ENCODE peak calls at places on chromosome 10, in five cellular contexts. C, J, K, B and X are unnamed samples.

GRCh38 chr10:3126249-3126648 is 46.3 kb downstream of the PITRM1 start:
- DNase-seq in C (no peak), J (no peak), K (no peak), B (no peak), X (no peak)

GRCh38 chr10:49322371-49323170 is 23.6 kb downstream of the C10orf71 start:
- DNase-seq in C (no peak), J (no peak), K (no peak), B (no peak), X (no peak)

GRCh38 chr10:122142652-122143237 is 128.4 kb upstream of the BTBD16 start:
- DNase-seq in C (no peak), J (no peak), K (no peak), B (no peak), X (no peak)

GRCh38 chr10:114261116-114261515 is 22.1 kb downstream of the VWA2 start:
- DNase-seq in C (peak), J (no peak), K (peak), B (no peak), X (no peak)

GRCh38 chr10:72315054-72315453 is 39.7 kb downstream of the DNAJB12 start:
- DNase-seq in C (no peak), J (no peak), K (no peak), B (no peak), X (no peak)

GRCh38 chr10:132850896-132851295 is 64.9 kb upstream of the NKX6-2 start:
- DNase-seq in C (no peak), J (no peak), K (no peak), B (peak), X (no peak)

GRCh38 chr10:95525033-95525418 is 36.1 kb downstream of the SORBS1 start:
- DNase-seq in C (no peak), J (no peak), K (no peak), B (no peak), X (no peak)

GRCh38 chr10:115209133-115209532 is 116.0 kb downstream of the ATRNL1 start:
- DNase-seq in C (no peak), J (no peak), K (peak), B (no peak), X (no peak)

GRCh38 chr10:89414879-89415821 is 782 bp downstream of the IFIT5 start:
- DNase-seq in C (peak), J (no peak), K (no peak), B (peak), X (peak)

GRCh38 chr10:124288928-124289921 is 129.5 kb downstream of the OAT start:
- DNase-seq in C (no peak), J (no peak), K (no peak), B (no peak), X (no peak)

GRCh38 chr10:49151025-49151445 is 17.2 kb upstream of the FAM170B start:
- DNase-seq in C (peak), J (no peak), K (no peak), B (no peak), X (no peak)

GRCh38 chr10:51683031-51683830 is 16.2 kb downstream of the CSTF2T start:
- DNase-seq in C (no peak), J (no peak), K (peak), B (no peak), X (peak)

GRCh38 chr10:72665925-72666324 is 26.0 kb upstream of the MCU start:
- DNase-seq in C (no peak), J (no peak), K (peak), B (no peak), X (peak)

GRCh38 chr10:79223346-79224048 is 123.8 kb upstream of the PPIF start:
- DNase-seq in C (no peak), J (no peak), K (no peak), B (peak), X (no peak)

GRCh38 chr10:28938745-28939144 is 261.4 kb downstream of the BAMBI start:
- DNase-seq in C (no peak), J (no peak), K (no peak), B (no peak), X (no peak)

GRCh38 chr10:57818522-57818921 is 449.2 kb downstream of the IPMK start:
- DNase-seq in C (no peak), J (peak), K (no peak), B (no peak), X (no peak)

GRCh38 chr10:75619636-75620035 is 188.2 kb downstream of the LRMDA start:
- DNase-seq in C (no peak), J (no peak), K (no peak), B (no peak), X (no peak)

GRCh38 chr10:119637631-119638030 is 13.5 kb upstream of the BAG3 start:
- DNase-seq in C (no peak), J (no peak), K (no peak), B (no peak), X (no peak)

GRCh38 chr10:85319826-85320225 is 991.4 kb downstream of the CCSER2 start:
- DNase-seq in C (no peak), J (peak), K (no peak), B (no peak), X (no peak)

GRCh38 chr10:86206216-86206615 is 160.4 kb downstream of the GRID1 start:
- DNase-seq in C (no peak), J (no peak), K (no peak), B (no peak), X (no peak)

GRCh38 chr10:8462565-8462964 is 408.1 kb downstream of the GATA3 start:
- DNase-seq in C (no peak), J (no peak), K (no peak), B (no peak), X (no peak)

GRCh38 chr10:11335167-11335652 is 276.2 kb downstream of the USP6NL start:
- DNase-seq in C (no peak), J (no peak), K (no peak), B (no peak), X (no peak)